ENCODE peak calls at places on chromosomes 6 and 20, in seven cellular contexts. A is astrocyte of the cerebellum, O is type B pancreatic cell, M is GM23338, W is left ventricle myocardium inferior, B is AG09319, R is Peyer's patch. X is an unnamed sample.

GRCh38 chr20:10178727-10179313 is 39.8 kb upstream of the SNAP25 start:
- DNase-seq in W (no peak), R (no peak), M (no peak), B (no peak), O (no peak), A (no peak), X (no peak)

GRCh38 chr6:85361643-85362014 is 88.3 kb upstream of the NT5E start:
- DNase-seq in A (no peak), M (no peak), R (no peak), W (no peak), B (no peak), O (no peak), X (no peak)

GRCh38 chr20:58690851-58691250 is 1.7 kb upstream of the NPEPL1 start:
- DNase-seq in W (peak), R (no peak), M (no peak), A (no peak), B (no peak), O (no peak), X (no peak)

GRCh38 chr20:9015984-9016324 is 52.9 kb upstream of the PLCB4 start:
- DNase-seq in W (no peak), M (peak), B (peak), R (no peak), A (peak), O (no peak), X (no peak)

GRCh38 chr20:33811763-33812672 is 870 bp downstream of the CHMP4B start:
- DNase-seq in W (peak), O (no peak), A (no peak), R (peak), M (peak), B (peak), X (peak)

GRCh38 chr6:108839068-108839467 is 9.2 kb upstream of the ARMC2 start:
- DNase-seq in A (no peak), W (no peak), B (no peak), R (no peak), M (peak), O (no peak), X (no peak)

GRCh38 chr6:134464690-134465411 is 146.9 kb upstream of the SGK1 start:
- DNase-seq in B (no peak), W (no peak), A (peak), R (no peak), M (peak), O (no peak), X (no peak)

GRCh38 chr6:3770023-3770422 is 18.5 kb upstream of the PXDC1 start:
- DNase-seq in R (peak), A (no peak), B (no peak), W (no peak), O (no peak), M (peak), X (no peak)

GRCh38 chr6:10383312-10384063 is 31.4 kb downstream of the TFAP2A start:
- DNase-seq in R (no peak), M (peak), O (no peak), B (no peak), A (no peak), W (no peak), X (no peak)

GRCh38 chr20:64212750-64213149 is 42.8 kb upstream of the PCMTD2 start:
- DNase-seq in B (no peak), W (peak), M (no peak), O (no peak), R (no peak), A (no peak), X (peak)

GRCh38 chr6:169099411-169100202 is 154.0 kb downstream of the THBS2 start:
- DNase-seq in B (no peak), O (no peak), M (peak), A (no peak), W (no peak), R (no peak), X (no peak)

GRCh38 chr6:156957931-156958547 is 180.9 kb downstream of the ARID1B start:
- DNase-seq in A (no peak), W (no peak), O (no peak), R (no peak), B (no peak), M (no peak), X (no peak)

GRCh38 chr6:37454420-37455125 is 21.6 kb downstream of the CMTR1 start:
- DNase-seq in R (no peak), W (no peak), M (no peak), O (no peak), B (no peak), A (no peak), X (no peak)

GRCh38 chr20:2692036-2692885 is at the start of gene EBF4:
- DNase-seq in B (no peak), R (peak), O (no peak), M (peak), W (peak), A (no peak), X (peak)

GRCh38 chr20:45842169-45842812 is 8.7 kb downstream of the SNX21 start:
- DNase-seq in R (no peak), B (no peak), W (no peak), O (no peak), M (no peak), A (no peak), X (no peak)

GRCh38 chr6:157089258-157089657 is 234.1 kb downstream of the TMEM242 start:
- DNase-seq in W (no peak), B (peak), M (peak), O (no peak), R (no peak), A (peak), X (no peak)

GRCh38 chr6:20454201-20454824 is 52.6 kb downstream of the E2F3 start:
- DNase-seq in B (no peak), W (no peak), R (no peak), O (no peak), A (no peak), M (no peak), X (no peak)

GRCh38 chr6:4780360-4780812 is 4.2 kb downstream of the CDYL start:
- DNase-seq in R (no peak), A (no peak), O (no peak), M (peak), B (no peak), W (no peak), X (peak)

GRCh38 chr6:163583558-163583957 is 169.0 kb downstream of the QKI start:
- DNase-seq in A (no peak), B (no peak), O (no peak), R (no peak), M (peak), W (no peak), X (no peak)

GRCh38 chr20:11296221-11296620 is 621.5 kb upstream of the BTBD3 start:
- DNase-seq in W (no peak), B (no peak), R (no peak), M (no peak), A (no peak), O (no peak), X (no peak)

GRCh38 chr6:140253096-140253495 is 878.6 kb upstream of the CITED2 start:
- DNase-seq in R (no peak), O (no peak), W (no peak), M (no peak), B (no peak), A (no peak), X (no peak)

GRCh38 chr20:48461351-48461750 is 366.4 kb downstream of the PREX1 start:
- DNase-seq in B (no peak), A (no peak), R (no peak), M (no peak), W (no peak), O (no peak), X (no peak)

GRCh38 chr6:9204171-9204570 is 768.8 kb upstream of the SLC35B3 start:
- DNase-seq in R (no peak), W (no peak), A (peak), O (no peak), B (peak), M (no peak), X (peak)

GRCh38 chr20:53691060-53691810 is 97.6 kb upstream of the ZNF217 start:
- DNase-seq in B (no peak), W (no peak), M (no peak), R (no peak), O (no peak), A (no peak), X (no peak)

GRCh38 chr20:63955281-63955845 is 853 bp downstream of the UCKL1 start:
- DNase-seq in M (peak), R (no peak), W (peak), O (no peak), B (no peak), A (no peak), X (no peak)

GRCh38 chr6:4603291-4603690 is 172.9 kb upstream of the CDYL start:
- DNase-seq in M (no peak), A (peak), W (peak), O (no peak), B (peak), R (no peak), X (no peak)

GRCh38 chr6:142414462-142414861 is 112.7 kb downstream of the ADGRG6 start:
- DNase-seq in A (no peak), O (no peak), M (no peak), B (no peak), R (no peak), W (no peak), X (no peak)

GRCh38 chr6:4433199-4433598 is 297.8 kb upstream of the ECI2 start:
- DNase-seq in M (no peak), A (no peak), W (no peak), B (no peak), R (no peak), O (no peak), X (no peak)

GRCh38 chr20:1033751-1034419 is 31.8 kb upstream of the RSPO4 start:
- DNase-seq in W (no peak), A (no peak), B (no peak), O (no peak), R (no peak), M (no peak), X (no peak)

GRCh38 chr6:42453649-42454427 is 2.1 kb upstream of the TRERF1 start:
- DNase-seq in O (no peak), R (peak), B (no peak), M (peak), A (no peak), W (peak), X (peak)

GRCh38 chr6:38573800-38574395 is 65.8 kb downstream of the BTBD9 start:
- DNase-seq in A (no peak), M (no peak), B (no peak), R (no peak), O (no peak), W (no peak), X (no peak)

DNA sequence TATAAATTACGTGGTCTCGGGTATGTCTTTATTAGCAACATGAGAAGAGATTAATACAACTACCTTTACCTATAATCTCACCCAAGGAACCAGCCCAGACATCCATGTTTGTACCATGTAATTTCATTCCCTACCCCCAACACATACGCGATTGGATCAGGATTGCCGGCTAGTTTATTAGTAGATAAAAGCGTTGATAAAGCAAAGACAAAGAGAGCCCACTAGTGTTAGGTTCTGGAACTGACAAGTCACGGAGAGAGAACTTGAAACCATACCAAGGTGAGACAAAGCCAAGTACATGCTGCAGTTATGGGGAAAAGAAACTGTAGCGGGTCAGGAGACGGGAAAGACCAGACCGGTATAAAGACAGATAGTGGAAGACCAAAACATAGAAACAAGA is 37.4 kb upstream of the FAM135A start:
- DNase-seq in W (no peak), M (peak), A (no peak), R (no peak), B (no peak), O (no peak), X (no peak)
- TF ChIP-seq CTCF in W (no peak), M (peak), A (no peak), R (no peak), B (no peak), O (peak), X (no peak)

GRCh38 chr6:111011360-111012142 is 29.7 kb downstream of the RPF2 start:
- DNase-seq in B (no peak), A (peak), O (no peak), M (peak), W (no peak), R (no peak), X (peak)
- TF ChIP-seq CTCF in B (peak), A (peak), O (peak), M (peak), W (peak), R (peak), X (peak)

DNA sequence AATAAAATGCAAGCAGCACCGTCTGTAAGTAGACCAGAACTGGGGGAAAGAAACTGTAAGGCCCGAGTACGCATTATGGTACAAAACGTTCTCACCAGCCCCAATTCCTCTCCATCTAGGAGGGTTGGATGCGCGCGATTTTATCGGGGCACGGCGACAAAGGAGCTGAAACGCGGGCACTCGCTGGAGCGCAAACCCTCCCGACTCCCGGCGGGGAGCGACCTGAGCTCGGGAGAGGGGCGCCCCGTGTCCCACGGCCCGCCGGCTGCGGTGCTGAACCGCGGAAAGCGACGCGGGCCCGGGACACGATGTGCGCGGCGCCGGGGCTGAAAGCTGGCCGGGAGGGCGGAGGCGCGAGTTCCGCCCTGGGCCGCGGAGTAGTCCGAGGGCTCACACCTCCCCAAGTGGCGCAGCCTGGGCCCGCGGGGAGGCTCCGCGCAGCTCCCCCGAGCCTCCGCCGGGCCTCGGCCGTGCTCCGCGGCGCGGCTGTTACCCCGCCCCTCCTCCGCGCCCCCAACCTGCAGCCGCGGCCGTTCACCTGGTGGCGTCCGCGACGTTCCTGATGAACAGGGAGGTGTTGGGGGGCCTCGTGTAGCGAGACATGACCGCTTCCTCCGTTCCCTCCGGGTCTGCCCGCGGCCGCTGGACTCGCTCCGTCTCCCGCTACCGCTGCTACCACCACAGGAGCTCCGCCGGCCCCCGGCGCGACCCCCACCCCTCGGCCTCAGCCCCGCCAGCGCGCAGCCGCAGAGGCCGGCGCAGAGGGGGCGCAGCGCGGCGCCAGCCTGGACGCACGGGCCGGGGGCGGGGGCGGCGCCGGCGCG is at the start of gene SRSF12:
- DNase-seq in O (peak), M (peak), R (peak), B (no peak), W (peak), A (no peak), X (peak)
- TF ChIP-seq CTCF in O (peak), M (no peak), R (peak), B (no peak), W (no peak), A (no peak), X (no peak)

GRCh38 chr6:75201076-75201475 is 4.8 kb downstream of the COL12A1 start:
- DNase-seq in O (no peak), M (no peak), B (no peak), A (no peak), W (no peak), R (no peak), X (no peak)

GRCh38 chr6:75199856-75200255 is 6.0 kb downstream of the COL12A1 start:
- DNase-seq in O (no peak), R (no peak), M (no peak), B (no peak), W (no peak), A (no peak), X (no peak)

GRCh38 chr6:75203721-75204120 is 2.1 kb downstream of the COL12A1 start:
- DNase-seq in M (no peak), B (no peak), W (no peak), A (no peak), O (no peak), R (no peak), X (no peak)

GRCh38 chr6:75202676-75203131 is 3.1 kb downstream of the COL12A1 start:
- DNase-seq in O (no peak), B (no peak), W (no peak), M (peak), A (no peak), R (no peak), X (no peak)

GRCh38 chr6:75201901-75202672 is 3.8 kb downstream of the COL12A1 start:
- DNase-seq in B (no peak), W (peak), A (no peak), R (peak), M (peak), O (no peak), X (no peak)
- TF ChIP-seq CTCF in B (peak), W (no peak), A (peak), R (no peak), M (no peak), O (no peak), X (no peak)

DNA sequence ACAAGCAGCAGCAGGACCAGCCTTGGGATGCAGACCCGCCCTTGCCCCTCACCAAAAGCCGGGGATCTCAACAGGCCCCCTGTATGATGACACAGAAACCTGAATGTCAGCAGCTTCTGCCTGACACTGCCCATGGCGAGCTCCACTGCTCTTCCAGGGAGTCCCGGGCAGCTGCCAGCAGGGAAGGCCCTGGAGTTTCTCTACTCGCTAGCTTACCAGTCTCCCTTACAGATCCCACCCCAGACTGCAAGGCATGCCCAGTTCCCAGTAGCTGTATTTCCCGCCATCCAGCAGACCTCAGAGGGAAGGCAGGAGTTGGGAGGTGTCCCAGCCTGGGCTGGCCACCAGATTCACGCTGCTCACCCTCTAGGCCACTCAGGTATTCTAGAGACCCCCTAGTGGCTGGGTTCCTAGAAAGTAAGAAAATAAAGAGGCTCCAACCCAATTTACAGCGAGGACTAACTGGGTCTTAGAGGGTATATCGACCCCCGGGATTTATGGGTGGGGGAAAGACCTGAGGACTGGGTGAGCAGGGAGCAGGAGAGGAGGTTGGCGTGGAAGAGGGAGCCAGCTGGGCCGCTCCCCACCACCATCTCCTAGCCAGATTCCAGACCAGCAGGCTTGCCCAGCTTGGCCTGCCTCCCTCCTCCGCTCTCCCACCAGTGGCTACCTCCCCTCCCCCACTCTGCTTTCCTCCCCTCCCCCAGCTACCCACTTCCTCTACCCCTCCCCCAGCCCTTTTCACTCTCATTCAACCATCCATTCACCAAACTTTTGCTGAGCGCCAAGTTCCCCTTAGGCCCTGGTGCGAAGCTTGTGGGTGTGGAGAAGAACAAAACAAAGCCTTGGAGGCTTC is 9.7 kb upstream of the HMGA1 start:
- DNase-seq in B (no peak), A (no peak), O (no peak), R (no peak), W (no peak), M (peak), X (no peak)
- TF ChIP-seq CTCF in B (no peak), A (no peak), O (no peak), R (no peak), W (no peak), M (peak), X (no peak)

DNA sequence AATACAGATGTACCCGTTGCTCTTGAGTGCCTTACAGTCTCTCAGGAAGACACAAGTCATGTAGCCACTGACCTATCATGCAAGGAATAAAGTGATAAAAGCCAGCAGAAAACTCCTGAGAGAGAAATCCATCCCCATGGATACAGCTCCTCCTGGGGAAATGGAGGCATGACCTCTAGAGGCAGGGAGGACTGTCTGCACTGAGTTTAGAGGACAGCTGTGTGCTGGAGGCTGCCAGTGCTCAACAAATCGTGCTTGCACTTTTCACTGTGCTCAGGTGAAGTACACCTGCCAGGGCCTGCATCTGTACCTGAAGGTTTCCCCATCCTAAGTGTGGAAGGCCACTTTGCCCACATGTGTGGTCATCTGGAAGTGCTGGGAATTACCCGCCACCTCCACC is 12.1 kb downstream of the CD93 start:
- DNase-seq in A (no peak), B (no peak), O (no peak), M (no peak), R (no peak), W (no peak), X (no peak)
- TF ChIP-seq CTCF in A (no peak), B (no peak), O (no peak), M (no peak), R (no peak), W (no peak), X (no peak)

DNA sequence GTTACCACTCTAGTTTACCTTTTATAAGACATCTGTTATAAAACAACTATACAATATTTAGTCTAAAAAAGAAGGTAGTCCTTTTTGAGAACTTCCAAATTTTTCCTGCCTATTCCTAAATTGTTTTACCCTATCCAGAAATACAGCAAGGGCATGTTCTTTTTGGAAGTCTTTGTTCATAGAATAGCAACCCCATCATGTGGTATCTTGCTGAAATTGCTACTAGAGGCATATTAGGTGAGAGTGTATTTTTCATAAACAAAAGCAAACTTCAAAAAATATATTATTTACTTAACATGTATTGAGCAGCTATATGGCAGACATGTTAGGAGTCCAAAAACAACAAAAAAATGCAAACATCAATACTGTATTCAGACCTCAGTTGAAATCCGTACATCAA is 371.8 kb upstream of the NRSN1 start:
- DNase-seq in O (no peak), A (no peak), B (no peak), R (no peak), W (no peak), M (peak), X (no peak)
- TF ChIP-seq CTCF in O (peak), A (no peak), B (peak), R (no peak), W (no peak), M (peak), X (no peak)

GRCh38 chr6:99736302-99736701 is 129.7 kb downstream of the PRDM13 start:
- DNase-seq in R (no peak), B (no peak), A (no peak), O (no peak), M (peak), W (no peak), X (no peak)
- TF ChIP-seq CTCF in R (no peak), B (no peak), A (no peak), O (no peak), M (no peak), W (no peak), X (no peak)